ENCODE peak calls at places on chromosomes 4 and X, in seven cellular contexts. H is mammary epithelial cell; F is CD4-positive, alpha-beta T cell; N is AG04449; J is nephron progenitor cell; C is dorsolateral prefrontal cortex; K is GM06990. T is an unnamed sample.

GRCh38 chr4:73197220-73197619 is 61.4 kb downstream of the ANKRD17 start:
- DNase-seq in H (no peak), F (no peak), N (no peak), J (no peak), C (no peak), K (no peak), T (no peak)

GRCh38 chrX:25002658-25003015 is 13.1 kb downstream of the ARX start:
- DNase-seq in H (no peak), F (no peak), N (no peak), J (peak; percentile 22), C (no peak), K (no peak), T (no peak)

GRCh38 chrX:40243699-40244098 is 145.9 kb upstream of the BCOR start:
- DNase-seq in H (peak; percentile 5), F (no peak), N (no peak), J (peak; percentile 22), C (no peak), K (no peak), T (no peak)

GRCh38 chr4:185470503-185471195 is 884 bp downstream of the CCDC110 start:
- DNase-seq in H (peak; percentile 38), F (no peak), N (no peak), J (peak; percentile 31), C (peak; percentile 69), K (peak; percentile 65), T (peak; percentile 53)

GRCh38 chrX:150455220-150455618 is 92.1 kb downstream of the MAMLD1 start:
- DNase-seq in H (no peak), F (no peak), N (no peak), J (no peak), C (no peak), K (no peak), T (no peak)

GRCh38 chr4:114600066-114600552 is 1.5 kb downstream of the UGT8 start:
- DNase-seq in H (no peak), F (no peak), N (no peak), J (no peak), C (no peak), K (no peak), T (no peak)

GRCh38 chr4:63348735-63349673 is 1060.2 kb downstream of the TECRL start:
- DNase-seq in H (no peak), F (no peak), N (no peak), J (no peak), C (no peak), K (no peak), T (no peak)

GRCh38 chr4:124144302-124144701 is 568.2 kb downstream of the ANKRD50 start:
- DNase-seq in H (peak; percentile 17), F (no peak), N (no peak), J (peak; percentile 7), C (no peak), K (no peak), T (no peak)

GRCh38 chr4:169810325-169811323 is 52.9 kb upstream of the HPF1 start:
- DNase-seq in H (peak; percentile 55), F (no peak), N (peak; percentile 52), J (peak; percentile 30), C (peak; percentile 31), K (no peak), T (no peak)

GRCh38 chr4:76208005-76208765 is 5.4 kb downstream of the SCARB2 start:
- DNase-seq in H (peak; percentile 85), F (no peak), N (no peak), J (no peak), C (no peak), K (no peak), T (no peak)

GRCh38 chr4:88526221-88526815 is 2.7 kb upstream of the PYURF start:
- DNase-seq in H (peak; percentile 49), F (no peak), N (no peak), J (no peak), C (no peak), K (no peak), T (no peak)

GRCh38 chr4:112145820-112146813 is 863 bp downstream of the FAM241A start:
- DNase-seq in H (peak; percentile 64), F (peak; percentile 58), N (no peak), J (peak; percentile 73), C (peak; percentile 31), K (peak; percentile 77), T (no peak)

GRCh38 chr4:123409301-123409700 is 12.7 kb downstream of the SPRY1 start:
- DNase-seq in H (no peak), F (no peak), N (no peak), J (no peak), C (no peak), K (no peak), T (no peak)

GRCh38 chrX:64570204-64570603 is 175.0 kb upstream of the MTMR8 start:
- DNase-seq in H (no peak), F (no peak), N (no peak), J (no peak), C (no peak), K (no peak), T (no peak)

DNA sequence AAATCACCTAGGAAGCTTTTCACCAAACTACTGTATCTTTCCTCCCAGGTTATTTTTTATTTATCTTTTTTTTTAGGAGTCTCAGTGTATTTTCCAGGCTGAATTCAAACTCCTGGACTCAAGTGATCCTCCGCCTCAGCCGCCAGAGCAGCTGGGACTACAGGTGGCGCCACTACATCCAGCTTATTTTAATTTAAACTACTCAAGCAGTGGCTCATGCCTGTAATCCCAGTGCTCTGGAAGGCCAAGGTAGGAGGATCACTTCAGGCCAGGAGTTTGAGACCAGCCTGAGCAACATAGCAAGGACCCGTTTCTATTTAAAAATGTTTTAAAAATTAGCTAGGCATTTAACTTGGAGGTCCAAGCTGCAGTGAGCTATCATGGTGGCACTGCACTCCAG is 37.8 kb downstream of the LEF1 start:
- DNase-seq in H (no peak), F (no peak), N (no peak), J (no peak), C (no peak), K (no peak), T (no peak)
- TF ChIP-seq CTCF in H (no peak), F (no peak), N (no peak), J (no peak), C (no peak), K (peak; percentile 14), T (no peak)

DNA sequence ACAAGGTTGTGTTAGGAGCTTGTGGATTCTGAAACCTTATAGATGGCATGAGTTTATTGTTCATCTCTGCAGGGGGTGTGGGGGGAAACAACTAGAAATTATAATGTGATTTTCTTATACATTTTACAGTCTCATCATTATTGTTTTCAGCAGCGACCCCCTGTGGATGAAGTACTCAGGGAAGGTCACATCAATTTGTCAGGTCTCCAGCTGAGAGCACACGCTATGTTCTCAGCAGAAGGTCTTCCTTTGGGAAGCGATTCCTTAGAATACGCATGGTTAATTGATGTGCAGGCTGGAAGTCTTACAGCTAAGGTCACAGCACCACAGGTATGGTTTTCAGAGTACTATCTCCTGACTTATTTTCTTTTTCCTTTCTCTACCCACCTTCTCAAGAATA is 72.2 kb downstream of the BLTP1 start:
- DNase-seq in H (peak; percentile 0), F (no peak), N (no peak), J (peak; percentile 6), C (no peak), K (no peak), T (no peak)
- TF ChIP-seq CTCF in H (peak; percentile 27), F (no peak), N (no peak), J (peak; percentile 32), C (peak; percentile 26), K (peak; percentile 46), T (no peak)

GRCh38 chrX:139091086-139091485 is 379.6 kb upstream of the FGF13 start:
- DNase-seq in H (no peak), F (no peak), N (no peak), J (no peak), C (no peak), K (no peak), T (no peak)
- TF ChIP-seq CTCF in H (no peak), F (no peak), N (no peak), J (no peak), C (no peak), K (no peak), T (no peak)

GRCh38 chrX:79081895-79082512 is 62.5 kb upstream of the GPR174 start:
- DNase-seq in H (peak; percentile 30), F (no peak), N (no peak), J (peak; percentile 1), C (no peak), K (peak; percentile 21), T (no peak)
- TF ChIP-seq CTCF in H (peak; percentile 60), F (peak; percentile 43), N (peak; percentile 13), J (peak; percentile 50), C (peak; percentile 65), K (peak; percentile 57), T (peak; percentile 77)

DNA sequence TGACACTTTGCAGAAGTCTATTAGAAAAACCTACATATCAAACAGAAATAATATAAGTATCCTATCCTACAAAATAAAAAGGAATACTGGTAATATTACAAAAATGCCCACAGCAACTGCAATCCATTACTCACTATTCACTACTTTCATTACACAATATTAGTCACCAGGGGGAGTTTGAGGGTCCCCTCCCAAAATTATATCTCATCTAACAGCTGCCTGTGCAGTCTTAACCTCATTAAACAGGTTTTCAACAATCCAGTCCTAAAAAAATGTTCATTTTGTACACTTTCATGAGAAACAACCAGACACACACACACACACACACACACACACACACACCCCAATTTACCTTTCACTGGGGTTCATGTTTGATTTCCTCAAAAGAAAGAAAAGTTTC is 2.9 kb downstream of the CLOCK start:
- DNase-seq in H (no peak), F (no peak), N (no peak), J (no peak), C (no peak), K (no peak), T (no peak)
- TF ChIP-seq CTCF in H (no peak), F (no peak), N (no peak), J (peak; percentile 13), C (no peak), K (peak; percentile 16), T (no peak)

GRCh38 chr4:48016141-48017107 is at the start of the genes CNGA1 and NIPAL1:
- DNase-seq in H (peak; percentile 94), F (peak; percentile 71), N (no peak), J (peak; percentile 87), C (peak; percentile 57), K (peak; percentile 88), T (peak; percentile 86)
- TF ChIP-seq CTCF in H (peak; percentile 42), F (peak; percentile 40), N (peak; percentile 54), J (peak; percentile 14), C (peak; percentile 9), K (peak; percentile 70), T (no peak)

T was measured in mesothelial cell of epicardium.